ENCODE peak calls at places on chromosomes 5 and 9, in four cellular contexts. U, D, M and F are unnamed samples.

GRCh38 chr5:157267025-157267424 is 1.1 kb downstream of the CYFIP2 start:
- DNase-seq in U (no peak), D (no peak), M (no peak), F (no peak)

GRCh38 chr9:15191358-15191757 is 115.7 kb downstream of the TTC39B start:
- DNase-seq in U (no peak), D (no peak), M (no peak), F (no peak)

GRCh38 chr5:139688712-139689413 is 40.7 kb downstream of the CXXC5 start:
- DNase-seq in U (no peak), D (no peak), M (no peak), F (no peak)

GRCh38 chr9:36903541-36904435 is 130.3 kb downstream of the PAX5 start:
- DNase-seq in U (peak), D (no peak), M (peak), F (peak)

GRCh38 chr5:55345327-55345726 is 37.5 kb downstream of the MTREX start:
- DNase-seq in U (no peak), D (no peak), M (peak), F (no peak)

GRCh38 chr5:116424951-116425350 is 149.7 kb downstream of the SEMA6A start:
- DNase-seq in U (no peak), D (no peak), M (no peak), F (no peak)

GRCh38 chr5:175814676-175815075 is 56.7 kb upstream of the CPLX2 start:
- DNase-seq in U (no peak), D (no peak), M (no peak), F (no peak)

GRCh38 chr9:591292-591691 is 250.2 kb upstream of the DMRT1 start:
- DNase-seq in U (no peak), D (no peak), M (no peak), F (no peak)

GRCh38 chr5:127133071-127133470 is 59.8 kb upstream of the C5orf63 start:
- DNase-seq in U (no peak), D (no peak), M (no peak), F (no peak)

GRCh38 chr5:93583799-93584530 is 943 bp downstream of the NR2F1 start:
- DNase-seq in U (no peak), D (no peak), M (peak), F (no peak)

GRCh38 chr5:79030663-79031480 is 38.6 kb downstream of the DMGDH start:
- DNase-seq in U (no peak), D (no peak), M (peak), F (no peak)

GRCh38 chr5:171537463-171537862 is 118.0 kb downstream of the FGF18 start:
- DNase-seq in U (no peak), D (no peak), M (no peak), F (no peak)

GRCh38 chr9:124849801-124850200 is 3.5 kb upstream of the WDR38 start:
- DNase-seq in U (no peak), D (no peak), M (peak), F (no peak)

GRCh38 chr9:122991370-122991830 is 42.1 kb upstream of the GPR21 start:
- DNase-seq in U (peak), D (no peak), M (peak), F (peak)

GRCh38 chr5:175195698-175196656 is 248.0 kb downstream of the DRD1 start:
- DNase-seq in U (no peak), D (no peak), M (peak), F (no peak)

GRCh38 chr5:143659614-143660238 is 152.2 kb upstream of the HMHB1 start:
- DNase-seq in U (no peak), D (no peak), M (peak), F (no peak)

GRCh38 chr5:10424124-10424731 is 17.5 kb upstream of the ROPN1L start:
- DNase-seq in U (no peak), D (no peak), M (peak), F (no peak)

GRCh38 chr5:169719360-169720314 is 82.6 kb downstream of the DOCK2 start:
- DNase-seq in U (no peak), D (no peak), M (no peak), F (peak)

GRCh38 chr5:172772112-172772906 is 1.3 kb upstream of the DUSP1 start:
- DNase-seq in U (peak), D (peak), M (peak), F (no peak)

GRCh38 chr5:172770675-172771438 is at the start of gene DUSP1:
- DNase-seq in U (peak), D (peak), M (peak), F (no peak)

GRCh38 chr5:172770374-172770674 is 671 bp downstream of the DUSP1 start:
- DNase-seq in U (no peak), D (peak), M (no peak), F (no peak)

GRCh38 chr5:172769598-172770373 is 1.2 kb downstream of the DUSP1 start:
- DNase-seq in U (no peak), D (no peak), M (no peak), F (no peak)

GRCh38 chr5:172771439-172772111 is 580 bp upstream of the DUSP1 start:
- DNase-seq in U (no peak), D (no peak), M (no peak), F (no peak)
- TF ChIP-seq SP1 in U (peak), D (no peak), M (no peak), F (no peak)

GRCh38 chr5:98050583-98050982 is 722.9 kb upstream of the RGMB start:
- DNase-seq in U (no peak), D (no peak), M (no peak), F (no peak)
- TF ChIP-seq KDM1A in U (no peak), D (no peak), M (no peak), F (no peak)

GRCh38 chr5:150465926-150466325 is 16.4 kb upstream of the RPS14 start:
- DNase-seq in U (no peak), D (no peak), M (no peak), F (no peak)
- H3K27ac ChIP-seq in U (no peak), D (no peak), M (no peak), F (no peak)

GRCh38 chr5:603081-603998 is 8.8 kb upstream of the CEP72 start:
- DNase-seq in U (no peak), D (no peak), M (no peak), F (no peak)

GRCh38 chr5:601771-602465 is 10.2 kb upstream of the CEP72 start:
- DNase-seq in U (no peak), D (no peak), M (no peak), F (no peak)

GRCh38 chr5:602466-603035 is 9.6 kb upstream of the CEP72 start:
- DNase-seq in U (no peak), D (no peak), M (no peak), F (no peak)

GRCh38 chr5:598564-598890 is 13.6 kb upstream of the CEP72 start:
- DNase-seq in U (no peak), D (no peak), M (no peak), F (no peak)

DNA sequence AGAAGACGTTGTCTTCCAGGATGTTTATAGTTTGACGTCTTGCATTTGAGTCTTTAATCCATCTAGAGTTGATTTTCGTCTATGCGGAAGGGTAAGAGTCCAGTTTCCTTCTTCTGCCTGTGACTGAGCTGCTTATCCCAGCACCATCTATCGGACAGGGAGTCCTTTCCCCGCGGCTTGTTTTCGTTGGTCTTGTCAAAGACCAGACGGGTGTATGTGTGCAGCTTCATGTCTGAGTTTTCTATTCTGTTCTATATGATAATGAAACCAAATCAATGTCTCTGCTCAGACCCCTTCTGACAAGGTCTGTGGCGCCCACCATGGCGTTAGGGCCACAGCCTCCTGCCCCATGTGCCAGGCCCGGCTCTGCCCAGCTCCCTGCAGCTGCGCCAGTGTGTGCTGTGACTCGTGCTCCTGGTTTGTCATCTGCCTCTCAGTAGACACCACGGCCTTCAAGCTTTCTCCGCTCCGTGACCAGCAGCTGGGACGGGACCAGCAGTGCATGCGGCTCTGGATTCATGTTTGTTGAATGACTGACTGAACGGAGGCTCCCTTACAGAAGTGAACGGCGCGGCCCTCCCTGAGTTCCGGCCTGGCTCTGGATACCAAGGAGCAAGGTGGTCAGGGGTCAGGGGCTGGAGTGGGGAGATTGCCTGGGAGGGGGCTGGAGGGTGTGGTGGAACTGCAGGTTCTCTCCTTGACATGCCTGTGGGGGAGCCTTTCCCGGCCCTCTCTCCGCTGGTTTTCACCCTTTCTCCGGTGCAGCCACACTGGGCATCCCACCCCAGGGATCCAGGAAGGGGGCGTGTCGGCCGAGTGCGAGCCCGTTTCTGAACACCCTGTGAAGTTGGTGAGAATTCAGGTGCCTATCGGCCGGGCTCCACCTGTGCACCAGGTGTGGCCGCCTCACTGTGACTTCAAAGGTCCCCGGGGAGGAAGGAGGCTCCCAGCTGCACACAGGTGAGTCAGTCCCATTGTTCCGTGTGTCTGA is 11.3 kb upstream of the CEP72 start:
- DNase-seq in U (no peak), D (no peak), M (no peak), F (no peak)
- TF ChIP-seq SP1 in U (no peak), D (no peak), M (no peak), F (no peak)

DNA sequence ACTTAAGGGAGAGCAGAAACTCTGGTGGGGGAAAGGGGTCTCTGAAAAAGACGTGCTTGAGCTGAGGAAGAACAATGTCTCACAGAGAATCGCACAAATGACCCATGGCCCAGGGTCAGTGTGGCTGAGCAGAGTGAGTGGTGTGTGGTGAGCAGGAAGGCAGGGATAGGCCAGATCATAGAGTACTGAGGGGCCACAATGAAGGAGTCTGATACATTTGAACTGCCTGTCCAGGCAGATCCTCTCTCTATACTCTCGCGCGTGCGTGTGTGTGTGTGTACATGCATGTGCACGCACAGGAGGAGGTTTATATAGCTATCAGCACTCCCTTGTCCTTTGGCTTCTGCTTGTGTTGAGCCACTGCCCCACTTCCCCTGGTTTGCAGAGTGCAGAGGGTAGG is 294.1 kb downstream of the ZNF608 start:
- DNase-seq in U (no peak), D (no peak), M (no peak), F (no peak)
- TF ChIP-seq KDM1A in U (no peak), D (no peak), M (no peak), F (no peak)